ENCODE peak calls at places on chromosomes 7 and 10, in five cellular contexts. Z is CD8-positive, alpha-beta T cell; V is upper lobe of right lung; S is CD4-positive, alpha-beta T cell; O is stimulated activated naive CD8-positive, alpha-beta T cell treated with anti-CD3 and anti-CD28 coated beads, Interleukin-15, amount 100 ng/mL, for 72 hours. M is an unnamed sample.

GRCh38 chr10:28991326-28991725 is 297.5 kb upstream of the LYZL1 start:
- ATAC-seq in O (no peak), Z (no peak), V (peak), S (no peak), M (no peak)

GRCh38 chr7:13910805-13911551 is 78.5 kb downstream of the ETV1 start:
- ATAC-seq in S (no peak), V (no peak), Z (peak), O (peak), M (peak)

GRCh38 chr7:157471259-157472125 is 134.7 kb downstream of the DNAJB6 start:
- ATAC-seq in S (peak), V (no peak), Z (peak), O (peak), M (peak)

GRCh38 chr10:50936335-50936734 is 50.9 kb upstream of the A1CF start:
- ATAC-seq in V (no peak), O (no peak), Z (no peak), S (no peak), M (no peak)

GRCh38 chr7:143369678-143370651 is 7.5 kb upstream of the FAM131B start:
- ATAC-seq in S (no peak), O (no peak), V (no peak), Z (no peak), M (no peak)

GRCh38 chr7:42925630-42926029 is 6.3 kb downstream of the PSMA2 start:
- ATAC-seq in O (no peak), Z (no peak), S (no peak), V (no peak), M (peak)

GRCh38 chr7:117154721-117155120 is 168.1 kb downstream of the WNT2 start:
- ATAC-seq in O (no peak), S (no peak), V (no peak), Z (no peak), M (no peak)

GRCh38 chr10:1874533-1874932 is 137.2 kb upstream of the ADARB2 start:
- ATAC-seq in Z (no peak), O (peak), S (no peak), V (no peak), M (no peak)

GRCh38 chr7:143456992-143457793 is 13.9 kb downstream of the TAS2R60 start:
- ATAC-seq in O (no peak), V (no peak), Z (no peak), S (no peak), M (no peak)

GRCh38 chr10:78150756-78151155 is 117.1 kb downstream of the RPS24 start:
- ATAC-seq in Z (no peak), S (no peak), V (no peak), O (no peak), M (no peak)